ENCODE peak calls at places on chromosomes 4 and X, in four cellular contexts. Y is cardiac muscle cell, N is nephron progenitor cell, D is Caco-2. Q is an unnamed sample.

GRCh38 chr4:87965501-87965975 is 10.0 kb upstream of the SPP1 start:
- DNase-seq in Y (no peak), N (no peak), D (no peak), Q (no peak)

GRCh38 chr4:24730256-24731001 is 64.9 kb upstream of the SOD3 start:
- DNase-seq in Y (no peak), N (no peak), D (no peak), Q (no peak)

GRCh38 chrX:10506781-10507180 is 113.6 kb downstream of the MID1 start:
- DNase-seq in Y (no peak), N (no peak), D (no peak), Q (no peak)

GRCh38 chr4:1317177-1318045 is 27.7 kb downstream of the MAEA start:
- DNase-seq in Y (no peak), N (no peak), D (no peak), Q (no peak)

GRCh38 chr4:75769044-75769443 is 44.7 kb downstream of the USO1 start:
- DNase-seq in Y (no peak), N (no peak), D (no peak), Q (no peak)

GRCh38 chrX:148609766-148610698 is 109.6 kb downstream of the AFF2 start:
- DNase-seq in Y (peak; percentile 63), N (peak; percentile 5), D (no peak), Q (no peak)

GRCh38 chrX:31112226-31112999 is 40.6 kb upstream of the FTHL17 start:
- DNase-seq in Y (no peak), N (no peak), D (no peak), Q (no peak)

GRCh38 chr4:120446051-120446567 is 379.5 kb upstream of the MAD2L1 start:
- DNase-seq in Y (no peak), N (no peak), D (no peak), Q (no peak)

GRCh38 chr4:149911995-149912394 is 96.4 kb upstream of the IQCM start:
- DNase-seq in Y (no peak), N (no peak), D (no peak), Q (no peak)

GRCh38 chr4:23163649-23164436 is 471.1 kb downstream of the GBA3 start:
- DNase-seq in Y (no peak), N (no peak), D (peak; percentile 8), Q (no peak)

DNA sequence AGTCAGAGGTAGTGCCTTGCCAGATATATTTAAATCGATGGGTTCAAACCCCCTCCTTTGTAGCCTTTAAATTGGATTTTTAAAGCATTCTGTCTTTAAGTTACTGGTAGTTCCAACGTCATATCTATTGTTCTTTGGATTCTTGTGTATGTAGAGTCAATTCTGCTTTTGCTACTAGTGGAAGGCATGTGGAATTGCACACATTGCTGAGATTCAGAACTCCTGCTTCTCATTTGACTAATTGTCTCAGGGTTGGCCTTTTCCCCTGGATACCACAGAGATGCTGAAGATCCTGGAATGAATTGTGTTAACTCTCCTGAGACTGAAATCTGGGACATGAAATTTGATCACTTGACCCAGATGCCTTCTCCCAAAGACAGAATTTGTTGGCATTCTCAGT is 328.3 kb upstream of the RPS6KA3 start:
- DNase-seq in Y (peak; percentile 4), N (no peak), D (no peak), Q (no peak)
- TF ChIP-seq CTCF in Y (peak; percentile 35), N (peak; percentile 43), D (peak; percentile 8), Q (peak; percentile 41)

GRCh38 chr4:118344801-118345200 is 8.0 kb downstream of the PRSS12 start:
- DNase-seq in Y (no peak), N (no peak), D (no peak), Q (no peak)
- TF ChIP-seq CTCF in Y (no peak), N (no peak), D (no peak), Q (no peak)

GRCh38 chrX:102599084-102599949 is at the start of gene ARMCX5:
- DNase-seq in Y (peak; percentile 82), N (peak; percentile 58), D (peak; percentile 73), Q (peak; percentile 31)

GRCh38 chrX:102604327-102604726 is 5.0 kb downstream of the ARMCX5 start:
- DNase-seq in Y (no peak), N (no peak), D (no peak), Q (no peak)

DNA sequence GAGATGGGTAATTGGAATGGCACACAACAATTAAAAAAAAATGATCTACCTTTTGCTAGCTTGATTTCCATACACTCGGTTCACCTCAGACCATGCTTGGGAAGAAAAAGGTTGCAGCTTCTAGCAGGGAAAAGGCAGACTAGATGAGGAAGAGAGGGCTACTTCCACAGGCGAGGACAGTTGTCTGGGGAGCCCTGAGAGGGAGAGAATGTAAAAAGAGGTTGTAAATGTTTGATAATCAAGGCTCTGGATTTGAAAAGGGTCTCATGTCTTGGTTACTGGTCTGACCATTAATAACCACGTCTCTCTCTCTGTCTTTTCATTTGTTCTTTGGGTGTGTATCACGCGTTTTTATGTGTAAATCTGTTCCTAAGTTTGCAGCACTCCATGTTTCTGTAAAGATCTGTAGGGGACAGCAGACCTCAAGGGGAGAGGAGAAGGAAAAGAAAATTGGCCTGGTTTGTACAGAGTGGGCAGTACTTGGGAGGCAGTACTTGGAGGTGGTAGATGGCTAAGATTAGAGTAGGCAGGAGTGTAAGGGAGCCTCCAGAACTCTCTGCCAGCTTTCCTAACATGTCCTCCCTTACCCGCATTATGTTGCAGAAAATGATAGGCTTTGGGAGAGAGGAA is 750 bp downstream of the ARMCX5 start:
- DNase-seq in Y (peak; percentile 2), N (no peak), D (peak; percentile 1), Q (no peak)
- TF ChIP-seq CTCF in Y (peak; percentile 12), N (no peak), D (no peak), Q (no peak)

GRCh38 chr4:102165584-102165983 is 179.7 kb downstream of the SLC39A8 start:
- DNase-seq in Y (no peak), N (no peak), D (no peak), Q (no peak)
- TF ChIP-seq CTCF in Y (no peak), N (no peak), D (no peak), Q (no peak)

DNA sequence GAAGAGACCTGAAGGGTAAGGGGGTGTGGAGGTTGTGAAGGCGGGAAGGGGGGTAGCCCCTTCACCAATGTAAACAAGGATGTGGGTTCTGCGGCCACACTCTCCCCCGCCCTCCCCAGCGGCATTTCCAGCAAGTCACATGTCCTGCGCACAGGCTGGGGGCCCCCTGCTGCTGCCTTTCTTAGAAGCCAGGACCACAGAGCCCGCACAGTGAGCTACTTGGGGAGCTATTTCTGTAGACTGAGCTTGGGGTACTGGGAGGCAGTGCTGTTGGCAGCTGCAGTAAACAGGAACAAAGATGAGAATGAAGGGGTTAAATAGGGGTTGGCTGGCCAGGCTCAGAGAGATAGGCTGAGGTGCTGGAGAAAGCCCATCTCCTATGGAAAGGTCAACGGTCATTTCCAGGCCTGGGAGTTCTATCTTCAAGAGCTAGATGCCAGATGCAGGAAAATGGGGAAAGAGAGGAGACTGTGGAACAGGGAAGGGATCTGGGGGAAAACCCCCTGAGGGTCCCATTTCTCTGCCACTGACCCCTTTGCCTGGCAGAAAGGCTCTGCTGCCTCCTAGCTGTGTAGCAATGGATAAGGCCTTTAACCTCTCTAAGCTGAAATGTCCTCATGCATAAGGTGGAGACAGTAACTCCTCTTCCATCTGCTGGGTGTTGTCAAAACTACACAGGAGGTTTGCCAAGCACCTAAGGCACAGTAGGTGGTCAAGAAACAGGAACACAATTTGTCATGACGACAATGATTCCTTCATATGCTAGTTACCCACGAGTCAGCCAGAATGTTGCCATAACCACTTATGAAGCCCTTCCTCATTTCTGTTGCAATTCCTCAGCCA is 18.5 kb upstream of the PIM2 start:
- DNase-seq in Y (peak; percentile 30), N (no peak), D (no peak), Q (no peak)
- TF ChIP-seq CTCF in Y (no peak), N (no peak), D (no peak), Q (no peak)

GRCh38 chr4:14264437-14264836 is 636.9 kb upstream of the BOD1L1 start:
- DNase-seq in Y (no peak), N (no peak), D (peak; percentile 4), Q (no peak)
- TF ChIP-seq CTCF in Y (no peak), N (no peak), D (no peak), Q (no peak)

DNA sequence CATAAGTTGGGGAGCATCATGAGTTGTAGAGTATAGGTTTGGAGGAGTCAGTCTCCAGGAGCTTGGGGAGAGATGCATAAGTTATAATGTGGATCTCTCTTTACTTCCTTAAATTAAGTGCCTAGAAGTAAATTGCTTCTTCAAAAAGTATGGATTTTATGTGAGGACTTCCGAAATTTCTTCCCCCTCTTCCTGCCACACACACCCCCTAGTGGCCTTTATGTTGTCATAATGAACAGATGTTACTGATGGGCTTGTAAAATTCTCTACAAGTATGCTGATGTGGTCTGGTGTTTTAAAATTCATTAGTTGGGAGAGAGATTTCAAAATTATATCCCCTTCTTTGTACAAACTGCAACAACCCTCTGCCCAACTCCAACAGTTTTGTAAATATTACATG is 2.3 kb upstream of the METTL14 start:
- DNase-seq in Y (peak; percentile 14), N (no peak), D (peak; percentile 11), Q (no peak)
- TF ChIP-seq CTCF in Y (peak; percentile 54), N (peak; percentile 21), D (peak; percentile 37), Q (peak; percentile 31)